ENCODE peak calls at places on chromosomes 4 and X, in nine cellular contexts. B is HT-29; H is activated T-cell treated with anti-CD3 and anti-CD28 coated beads, Interleukin-2, amount 50 U/mL, for 4 hours; S is AML-193; O is mucosa of descending colon; T is astrocyte; V is gastrocnemius medialis; U is GF-D8; K is kidney glomerular epithelial cell. R is an unnamed sample.

GRCh38 chrX:110964761-110965160 is 131.2 kb upstream of the PAK3 start:
- DNase-seq in B (no peak), H (no peak), S (no peak), O (no peak), T (no peak), V (no peak), U (no peak), K (no peak), R (no peak)

GRCh38 chr4:150237110-150237852 is 159.0 kb downstream of the DCLK2 start:
- DNase-seq in B (no peak), H (no peak), S (no peak), O (no peak), T (peak), V (no peak), U (no peak), K (peak), R (no peak)

GRCh38 chr4:87423313-87424031 is 1.1 kb downstream of the NUDT9 start:
- DNase-seq in B (peak), H (no peak), S (peak), O (no peak), T (no peak), V (no peak), U (peak), K (peak), R (no peak)

GRCh38 chrX:68261060-68261672 is 172.1 kb downstream of the OPHN1 start:
- DNase-seq in B (no peak), H (no peak), S (no peak), O (no peak), T (peak), V (no peak), U (no peak), K (no peak), R (no peak)

GRCh38 chr4:129353490-129353889 is 257.5 kb downstream of the C4orf33 start:
- DNase-seq in B (no peak), H (no peak), S (no peak), O (no peak), T (no peak), V (no peak), U (no peak), K (no peak), R (no peak)

GRCh38 chrX:13652256-13653021 is 502 bp upstream of the TCEANC start:
- DNase-seq in B (no peak), H (no peak), S (no peak), O (no peak), T (peak), V (no peak), U (no peak), K (peak), R (no peak)

GRCh38 chr4:64713256-64713840 is 304.1 kb upstream of the TECRL start:
- DNase-seq in B (peak), H (no peak), S (peak), O (no peak), T (peak), V (no peak), U (no peak), K (peak), R (no peak)

GRCh38 chr4:109410776-109411175 is 22.8 kb upstream of the SEC24B start:
- DNase-seq in B (no peak), H (no peak), S (no peak), O (no peak), T (peak), V (no peak), U (no peak), K (no peak), R (no peak)

GRCh38 chrX:155056877-155057792 is 13.8 kb downstream of the CMC4 start:
- DNase-seq in B (peak), H (peak), S (peak), O (peak), T (peak), V (peak), U (peak), K (peak), R (peak)

GRCh38 chr4:16102356-16102755 is 18.5 kb upstream of the PROM1 start:
- DNase-seq in B (no peak), H (no peak), S (no peak), O (no peak), T (no peak), V (no peak), U (no peak), K (no peak), R (no peak)

R was measured in Peyer's patch.